ENCODE peak calls at places on chromosomes 12 and 14, in eight cellular contexts. One of them, this sample, is unnamed.

GRCh38 chr14:72708708-72709475 is 185.0 kb downstream of the DPF3 start:
- DNase-seq in mucosa of descending colon: no peak
- DNase-seq in lung: no peak
- DNase-seq in dorsolateral prefrontal cortex: peak; percentile 61
- DNase-seq in heart left ventricle: no peak
- DNase-seq in transverse colon: no peak
- DNase-seq in epithelial cell of esophagus: peak; percentile 44
- DNase-seq in CD8-positive, alpha-beta T cell: no peak
- DNase-seq in this sample: no peak

GRCh38 chr12:49288412-49288853 is 6.5 kb upstream of the PRPH start:
- DNase-seq in epithelial cell of esophagus: peak; percentile 67
- DNase-seq in dorsolateral prefrontal cortex: peak; percentile 62
- DNase-seq in lung: no peak
- DNase-seq in transverse colon: peak; percentile 58
- DNase-seq in mucosa of descending colon: no peak
- DNase-seq in CD8-positive, alpha-beta T cell: peak; percentile 53
- DNase-seq in heart left ventricle: no peak
- DNase-seq in this sample: peak; percentile 40

GRCh38 chr14:76371066-76371465 is 4.9 kb upstream of the ESRRB start:
- DNase-seq in lung: no peak
- DNase-seq in transverse colon: no peak
- DNase-seq in heart left ventricle: no peak
- DNase-seq in epithelial cell of esophagus: no peak
- DNase-seq in CD8-positive, alpha-beta T cell: no peak
- DNase-seq in dorsolateral prefrontal cortex: no peak
- DNase-seq in mucosa of descending colon: no peak
- DNase-seq in this sample: no peak

GRCh38 chr12:107594995-107595394 is 90.6 kb upstream of the PWP1 start:
- DNase-seq in lung: no peak
- DNase-seq in epithelial cell of esophagus: peak; percentile 61
- DNase-seq in heart left ventricle: no peak
- DNase-seq in transverse colon: no peak
- DNase-seq in CD8-positive, alpha-beta T cell: no peak
- DNase-seq in dorsolateral prefrontal cortex: no peak
- DNase-seq in mucosa of descending colon: no peak
- DNase-seq in this sample: no peak

GRCh38 chr12:124655317-124656213 is 88.2 kb upstream of the NCOR2 start:
- DNase-seq in dorsolateral prefrontal cortex: peak; percentile 86
- DNase-seq in epithelial cell of esophagus: no peak
- DNase-seq in heart left ventricle: peak; percentile 91
- DNase-seq in mucosa of descending colon: peak; percentile 60
- DNase-seq in transverse colon: peak; percentile 59
- DNase-seq in CD8-positive, alpha-beta T cell: no peak
- DNase-seq in lung: peak; percentile 61
- DNase-seq in this sample: no peak

GRCh38 chr14:85532981-85533820 is 3.3 kb downstream of the FLRT2 start:
- DNase-seq in lung: no peak
- DNase-seq in CD8-positive, alpha-beta T cell: no peak
- DNase-seq in epithelial cell of esophagus: peak; percentile 88
- DNase-seq in dorsolateral prefrontal cortex: peak; percentile 80
- DNase-seq in mucosa of descending colon: no peak
- DNase-seq in transverse colon: no peak
- DNase-seq in heart left ventricle: peak; percentile 56
- DNase-seq in this sample: peak; percentile 43

GRCh38 chr14:67483599-67484270 is 4.8 kb downstream of the TMEM229B start:
- DNase-seq in mucosa of descending colon: no peak
- DNase-seq in CD8-positive, alpha-beta T cell: no peak
- DNase-seq in transverse colon: no peak
- DNase-seq in lung: no peak
- DNase-seq in heart left ventricle: peak; percentile 32
- DNase-seq in epithelial cell of esophagus: no peak
- DNase-seq in dorsolateral prefrontal cortex: no peak
- DNase-seq in this sample: no peak

GRCh38 chr12:19561411-19561961 is 122.2 kb downstream of the AEBP2 start:
- DNase-seq in heart left ventricle: no peak
- DNase-seq in CD8-positive, alpha-beta T cell: no peak
- DNase-seq in epithelial cell of esophagus: no peak
- DNase-seq in lung: no peak
- DNase-seq in transverse colon: no peak
- DNase-seq in mucosa of descending colon: no peak
- DNase-seq in dorsolateral prefrontal cortex: no peak
- DNase-seq in this sample: no peak

GRCh38 chr12:102965281-102966155 is 8.0 kb downstream of the ASCL1 start:
- DNase-seq in CD8-positive, alpha-beta T cell: no peak
- DNase-seq in epithelial cell of esophagus: no peak
- DNase-seq in dorsolateral prefrontal cortex: peak; percentile 73
- DNase-seq in heart left ventricle: no peak
- DNase-seq in lung: no peak
- DNase-seq in transverse colon: no peak
- DNase-seq in mucosa of descending colon: no peak
- DNase-seq in this sample: no peak

GRCh38 chr14:102757646-102758045 is 19.6 kb upstream of the TRAF3 start:
- DNase-seq in epithelial cell of esophagus: no peak
- DNase-seq in dorsolateral prefrontal cortex: no peak
- DNase-seq in heart left ventricle: no peak
- DNase-seq in mucosa of descending colon: no peak
- DNase-seq in transverse colon: no peak
- DNase-seq in lung: no peak
- DNase-seq in CD8-positive, alpha-beta T cell: no peak
- DNase-seq in this sample: no peak

GRCh38 chr14:32576088-32576795 is 247.1 kb downstream of the AKAP6 start:
- DNase-seq in heart left ventricle: no peak
- DNase-seq in dorsolateral prefrontal cortex: peak; percentile 52
- DNase-seq in mucosa of descending colon: no peak
- DNase-seq in lung: peak; percentile 33
- DNase-seq in epithelial cell of esophagus: peak; percentile 65
- DNase-seq in CD8-positive, alpha-beta T cell: no peak
- DNase-seq in transverse colon: peak; percentile 41
- DNase-seq in this sample: peak; percentile 16

GRCh38 chr12:129911437-129912049 is 7.7 kb upstream of the TMEM132D start:
- DNase-seq in mucosa of descending colon: peak; percentile 49
- DNase-seq in transverse colon: peak; percentile 33
- DNase-seq in lung: no peak
- DNase-seq in heart left ventricle: peak; percentile 39
- DNase-seq in CD8-positive, alpha-beta T cell: no peak
- DNase-seq in dorsolateral prefrontal cortex: peak; percentile 87
- DNase-seq in epithelial cell of esophagus: peak; percentile 27
- DNase-seq in this sample: peak; percentile 55

GRCh38 chr12:17342381-17342961 is 736.5 kb upstream of the LMO3 start:
- DNase-seq in CD8-positive, alpha-beta T cell: no peak
- DNase-seq in epithelial cell of esophagus: no peak
- DNase-seq in mucosa of descending colon: no peak
- DNase-seq in transverse colon: no peak
- DNase-seq in dorsolateral prefrontal cortex: no peak
- DNase-seq in lung: no peak
- DNase-seq in heart left ventricle: no peak
- DNase-seq in this sample: no peak

GRCh38 chr12:132282950-132283771 is 46.2 kb downstream of the GALNT9 start:
- DNase-seq in mucosa of descending colon: no peak
- DNase-seq in dorsolateral prefrontal cortex: no peak
- DNase-seq in transverse colon: no peak
- DNase-seq in epithelial cell of esophagus: no peak
- DNase-seq in lung: no peak
- DNase-seq in CD8-positive, alpha-beta T cell: no peak
- DNase-seq in heart left ventricle: no peak
- DNase-seq in this sample: no peak

GRCh38 chr12:131698286-131698685 is 12.6 kb upstream of the SFSWAP start:
- DNase-seq in lung: no peak
- DNase-seq in heart left ventricle: no peak
- DNase-seq in epithelial cell of esophagus: no peak
- DNase-seq in dorsolateral prefrontal cortex: no peak
- DNase-seq in transverse colon: no peak
- DNase-seq in mucosa of descending colon: no peak
- DNase-seq in CD8-positive, alpha-beta T cell: no peak
- DNase-seq in this sample: no peak

DNA sequence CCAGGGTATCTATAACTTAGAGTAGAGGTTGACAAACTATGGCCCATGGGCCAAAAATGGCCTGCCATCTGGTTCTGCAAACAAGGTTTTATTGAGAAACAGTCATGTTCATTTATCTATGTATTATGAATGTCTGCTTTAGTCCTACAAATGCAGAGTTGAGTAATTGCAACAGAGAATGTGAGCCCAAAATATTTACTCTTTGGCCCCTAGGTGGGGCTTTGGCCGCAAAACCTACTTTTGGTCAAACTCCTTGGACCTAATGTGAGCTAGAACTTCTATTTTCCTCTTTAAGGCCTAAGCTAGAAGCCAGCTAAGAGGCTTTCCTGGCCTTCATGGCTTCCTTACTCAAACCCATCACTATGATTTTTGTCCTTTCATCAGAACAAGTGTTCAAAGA is 379.1 kb downstream of the NELL2 start:
- DNase-seq in mucosa of descending colon: no peak
- DNase-seq in dorsolateral prefrontal cortex: no peak
- DNase-seq in heart left ventricle: no peak
- DNase-seq in CD8-positive, alpha-beta T cell: no peak
- DNase-seq in transverse colon: no peak
- DNase-seq in lung: no peak
- DNase-seq in epithelial cell of esophagus: no peak
- DNase-seq in this sample: no peak
- TF ChIP-seq CTCF in mucosa of descending colon: no peak
- TF ChIP-seq CTCF in dorsolateral prefrontal cortex: no peak
- TF ChIP-seq CTCF in heart left ventricle: no peak
- TF ChIP-seq CTCF in CD8-positive, alpha-beta T cell: no peak
- TF ChIP-seq CTCF in transverse colon: no peak
- TF ChIP-seq CTCF in lung: no peak
- TF ChIP-seq CTCF in epithelial cell of esophagus: no peak
- TF ChIP-seq CTCF in this sample: peak; percentile 19

DNA sequence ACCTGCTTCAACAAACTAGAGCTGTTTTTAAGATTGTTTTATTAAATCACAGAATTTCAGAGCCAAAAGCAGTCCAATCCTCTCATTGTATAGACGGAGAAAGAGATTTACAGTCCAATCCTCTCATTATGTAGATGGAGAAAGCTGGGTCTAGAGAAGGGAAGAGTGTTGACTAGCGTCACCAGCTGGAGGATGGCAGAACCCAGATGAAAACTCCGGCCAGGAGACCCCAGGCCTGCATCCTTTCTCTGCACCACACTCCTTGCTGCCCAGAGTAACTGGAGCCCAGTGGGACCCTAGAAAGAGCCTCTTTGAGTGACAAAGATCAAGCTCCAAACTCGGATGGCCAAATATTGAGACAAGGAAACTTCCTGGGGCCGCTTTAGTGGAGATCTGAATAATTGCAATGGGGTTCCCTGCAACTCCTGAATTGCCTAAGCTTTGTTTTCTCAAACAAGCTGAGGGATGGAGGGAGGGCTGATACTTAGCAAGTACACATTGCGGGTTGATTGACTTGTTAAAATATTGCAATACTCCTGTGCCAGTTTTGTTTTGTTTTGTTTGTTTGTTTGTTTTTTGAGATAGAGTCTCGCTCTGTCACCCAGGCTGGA is 12.5 kb downstream of the AMDHD1 start:
- DNase-seq in lung: no peak
- DNase-seq in CD8-positive, alpha-beta T cell: no peak
- DNase-seq in epithelial cell of esophagus: no peak
- DNase-seq in heart left ventricle: no peak
- DNase-seq in dorsolateral prefrontal cortex: no peak
- DNase-seq in mucosa of descending colon: no peak
- DNase-seq in transverse colon: no peak
- DNase-seq in this sample: no peak
- TF ChIP-seq CTCF in lung: no peak
- TF ChIP-seq CTCF in CD8-positive, alpha-beta T cell: no peak
- TF ChIP-seq CTCF in epithelial cell of esophagus: no peak
- TF ChIP-seq CTCF in heart left ventricle: no peak
- TF ChIP-seq CTCF in dorsolateral prefrontal cortex: no peak
- TF ChIP-seq CTCF in mucosa of descending colon: no peak
- TF ChIP-seq CTCF in transverse colon: no peak
- TF ChIP-seq CTCF in this sample: no peak

DNA sequence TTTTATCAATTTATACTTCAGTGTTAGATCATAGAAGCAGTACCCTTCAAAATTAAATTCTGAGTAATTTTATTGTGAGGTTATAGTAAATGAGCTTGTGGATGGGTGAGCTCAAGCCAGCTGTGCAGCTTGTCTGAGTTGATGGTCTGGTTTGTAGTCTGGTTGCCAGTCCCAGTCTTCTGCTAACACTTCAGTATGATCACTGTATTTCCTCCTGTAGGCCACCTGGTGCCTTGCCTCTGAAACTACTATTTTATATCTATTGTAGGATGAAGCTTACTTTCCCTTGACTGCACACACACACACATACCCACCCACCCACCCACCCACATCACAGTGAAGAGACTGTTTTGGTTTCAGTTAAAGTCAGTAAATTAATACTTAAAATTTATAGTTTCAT is 496.4 kb downstream of the PCNX1 start:
- DNase-seq in heart left ventricle: no peak
- DNase-seq in CD8-positive, alpha-beta T cell: no peak
- DNase-seq in lung: no peak
- DNase-seq in mucosa of descending colon: no peak
- DNase-seq in dorsolateral prefrontal cortex: no peak
- DNase-seq in transverse colon: peak; percentile 14
- DNase-seq in epithelial cell of esophagus: peak; percentile 70
- DNase-seq in this sample: no peak
- TF ChIP-seq CTCF in heart left ventricle: no peak
- TF ChIP-seq CTCF in CD8-positive, alpha-beta T cell: no peak
- TF ChIP-seq CTCF in lung: no peak
- TF ChIP-seq CTCF in mucosa of descending colon: no peak
- TF ChIP-seq CTCF in dorsolateral prefrontal cortex: no peak
- TF ChIP-seq CTCF in transverse colon: peak; percentile 16
- TF ChIP-seq CTCF in epithelial cell of esophagus: peak; percentile 32
- TF ChIP-seq CTCF in this sample: peak; percentile 34

DNA sequence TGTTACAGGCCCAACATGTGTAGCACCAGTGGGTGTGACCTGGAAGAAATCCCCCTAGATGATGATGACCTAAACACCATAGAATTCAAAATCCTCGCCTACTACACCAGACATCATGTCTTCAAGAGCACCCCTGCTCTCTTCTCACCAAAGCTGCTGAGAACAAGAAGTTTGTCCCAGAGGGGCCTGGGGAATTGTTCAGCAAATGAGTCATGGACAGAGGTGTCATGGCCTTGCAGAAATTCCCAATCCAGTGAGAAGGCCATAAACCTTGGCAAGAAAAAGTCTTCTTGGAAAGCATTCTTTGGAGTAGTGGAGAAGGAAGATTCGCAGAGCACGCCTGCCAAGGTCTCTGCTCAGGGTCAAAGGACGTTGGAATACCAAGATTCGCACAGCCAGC is 8.6 kb downstream of the BCL2L14 start:
- DNase-seq in lung: no peak
- DNase-seq in dorsolateral prefrontal cortex: no peak
- DNase-seq in transverse colon: no peak
- DNase-seq in mucosa of descending colon: no peak
- DNase-seq in heart left ventricle: no peak
- DNase-seq in epithelial cell of esophagus: peak; percentile 9
- DNase-seq in CD8-positive, alpha-beta T cell: no peak
- DNase-seq in this sample: no peak
- TF ChIP-seq CTCF in lung: no peak
- TF ChIP-seq CTCF in dorsolateral prefrontal cortex: no peak
- TF ChIP-seq CTCF in transverse colon: no peak
- TF ChIP-seq CTCF in mucosa of descending colon: no peak
- TF ChIP-seq CTCF in heart left ventricle: no peak
- TF ChIP-seq CTCF in epithelial cell of esophagus: no peak
- TF ChIP-seq CTCF in CD8-positive, alpha-beta T cell: no peak
- TF ChIP-seq CTCF in this sample: no peak